ENCODE peak calls at places on chromosome 13, in ten cellular contexts. C, H, U, K, P, J, E, L, A and X are unnamed samples.

GRCh38 chr13:48662226-48662625 is 8.5 kb downstream of the CYSLTR2 start:
- DNase-seq in C (no peak), H (no peak), U (no peak), K (no peak), P (no peak), J (no peak), E (no peak), L (no peak), A (no peak), X (no peak)

GRCh38 chr13:107305178-107305577 is 737.2 kb upstream of the ARGLU1 start:
- DNase-seq in C (no peak), H (no peak), U (no peak), K (no peak), P (no peak), J (no peak), E (no peak), L (no peak), A (no peak), X (no peak)

GRCh38 chr13:83450586-83450985 is 431.7 kb downstream of the SLITRK1 start:
- DNase-seq in C (no peak), H (no peak), U (no peak), K (no peak), P (no peak), J (no peak), E (no peak), L (no peak), A (no peak), X (no peak)

GRCh38 chr13:98489446-98490194 is 87.3 kb downstream of the STK24 start:
- DNase-seq in C (no peak), H (no peak), U (no peak), K (no peak), P (no peak), J (no peak), E (no peak), L (no peak), A (no peak), X (no peak)

GRCh38 chr13:90436697-90437096 is 910.8 kb upstream of the MIR17HG start:
- DNase-seq in C (no peak), H (no peak), U (no peak), K (no peak), P (no peak), J (no peak), E (no peak), L (no peak), A (no peak), X (no peak)

GRCh38 chr13:39531646-39532045 is 71.3 kb downstream of the LHFPL6 start:
- DNase-seq in C (no peak), H (no peak), U (no peak), K (no peak), P (no peak), J (no peak), E (no peak), L (no peak), A (no peak), X (no peak)

GRCh38 chr13:93473441-93474270 is 247.0 kb downstream of the GPC6 start:
- DNase-seq in C (no peak), H (no peak), U (no peak), K (no peak), P (no peak), J (no peak), E (no peak), L (no peak), A (no peak), X (no peak)

GRCh38 chr13:113853518-113854237 is 10.2 kb downstream of the GAS6 start:
- DNase-seq in C (no peak), H (no peak), U (peak; percentile 53), K (no peak), P (peak; percentile 10), J (peak; percentile 23), E (no peak), L (no peak), A (no peak), X (peak; percentile 32)

DNA sequence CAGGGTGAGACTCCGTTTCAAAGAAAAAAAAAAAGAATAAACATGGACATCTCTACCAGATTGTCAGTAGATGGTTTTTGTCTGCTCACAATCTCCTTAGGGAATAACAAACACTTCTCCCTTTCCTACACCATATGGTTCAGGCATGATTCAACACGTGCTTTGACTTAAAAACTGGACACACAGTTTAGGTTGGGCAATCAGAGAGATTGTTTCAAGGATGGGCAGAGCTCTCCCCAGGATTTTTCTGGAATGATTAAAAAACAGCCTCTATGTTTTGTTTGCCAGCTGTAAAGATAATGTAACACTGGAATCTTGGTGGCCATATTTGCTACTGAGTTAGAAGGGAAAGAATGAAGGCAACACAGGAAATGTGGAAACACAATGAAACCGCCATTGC is 150.1 kb upstream of the TSC22D1 start:
- DNase-seq in C (no peak), H (no peak), U (no peak), K (no peak), P (no peak), J (no peak), E (no peak), L (no peak), A (peak; percentile 34), X (no peak)
- H3K4me3 ChIP-seq in C (no peak overlapping the region), H (no peak overlapping the region), U (no peak overlapping the region), K (no peak overlapping the region), P (no peak overlapping the region), J (no peak overlapping the region), E (no peak overlapping the region), L (no peak overlapping the region), A (no peak overlapping the region), X (no peak overlapping the region)

GRCh38 chr13:29507356-29507755 is 88.1 kb downstream of the SLC7A1 start:
- DNase-seq in C (peak; percentile 72), H (peak; percentile 63), U (no peak), K (no peak), P (peak; percentile 30), J (peak; percentile 37), E (no peak), L (no peak), A (no peak), X (no peak)

GRCh38 chr13:29509999-29510586 is 85.4 kb downstream of the SLC7A1 start:
- DNase-seq in C (no peak), H (no peak), U (no peak), K (no peak), P (no peak), J (no peak), E (no peak), L (no peak), A (no peak), X (no peak)

GRCh38 chr13:29505950-29506349 is 89.5 kb downstream of the SLC7A1 start:
- DNase-seq in C (no peak), H (no peak), U (no peak), K (no peak), P (no peak), J (no peak), E (no peak), L (no peak), A (no peak), X (no peak)

GRCh38 chr13:29508874-29509249 is 86.6 kb downstream of the SLC7A1 start:
- DNase-seq in C (no peak), H (no peak), U (no peak), K (no peak), P (no peak), J (no peak), E (no peak), L (no peak), A (no peak), X (no peak)

GRCh38 chr13:29508130-29508873 is 87.2 kb downstream of the SLC7A1 start:
- DNase-seq in C (peak; percentile 86), H (peak; percentile 87), U (peak; percentile 79), K (peak; percentile 80), P (peak; percentile 80), J (peak; percentile 89), E (peak; percentile 91), L (peak; percentile 88), A (peak; percentile 88), X (peak; percentile 91)
- TF ChIP-seq POLR2A in C (no peak), H (no peak), U (no peak), K (no peak), P (no peak), J (no peak), E (no peak), L (no peak), A (no peak), X (no peak)

GRCh38 chr13:80083516-80084085 is 257.3 kb downstream of the SPRY2 start:
- DNase-seq in C (no peak), H (peak; percentile 7), U (no peak), K (no peak), P (no peak), J (no peak), E (no peak), L (no peak), A (no peak), X (no peak)
- H3K4me3 ChIP-seq in C (no peak overlapping the region), H (no peak overlapping the region), U (no peak overlapping the region), K (no peak overlapping the region), P (no peak overlapping the region), J (no peak overlapping the region), E (no peak overlapping the region), L (no peak overlapping the region), A (no peak overlapping the region), X (no peak overlapping the region)

GRCh38 chr13:42046448-42046847 is 2.0 kb upstream of the DGKH start:
- DNase-seq in C (no peak), H (no peak), U (no peak), K (no peak), P (no peak), J (no peak), E (no peak), L (no peak), A (no peak), X (no peak)

GRCh38 chr13:42048323-42048624 is 174 bp upstream of the DGKH start:
- DNase-seq in C (no peak), H (no peak), U (peak; percentile 18), K (no peak), P (no peak), J (no peak), E (no peak), L (no peak), A (no peak), X (no peak)

GRCh38 chr13:42049454-42049780 is 969 bp downstream of the DGKH start:
- DNase-seq in C (no peak), H (no peak), U (no peak), K (no peak), P (no peak), J (no peak), E (no peak), L (no peak), A (peak; percentile 23), X (no peak)

GRCh38 chr13:42047561-42048322 is 706 bp upstream of the DGKH start:
- DNase-seq in C (peak; percentile 50), H (peak; percentile 45), U (peak; percentile 47), K (peak; percentile 22), P (peak; percentile 23), J (peak; percentile 35), E (peak; percentile 36), L (peak; percentile 76), A (peak; percentile 36), X (peak; percentile 54)

DNA sequence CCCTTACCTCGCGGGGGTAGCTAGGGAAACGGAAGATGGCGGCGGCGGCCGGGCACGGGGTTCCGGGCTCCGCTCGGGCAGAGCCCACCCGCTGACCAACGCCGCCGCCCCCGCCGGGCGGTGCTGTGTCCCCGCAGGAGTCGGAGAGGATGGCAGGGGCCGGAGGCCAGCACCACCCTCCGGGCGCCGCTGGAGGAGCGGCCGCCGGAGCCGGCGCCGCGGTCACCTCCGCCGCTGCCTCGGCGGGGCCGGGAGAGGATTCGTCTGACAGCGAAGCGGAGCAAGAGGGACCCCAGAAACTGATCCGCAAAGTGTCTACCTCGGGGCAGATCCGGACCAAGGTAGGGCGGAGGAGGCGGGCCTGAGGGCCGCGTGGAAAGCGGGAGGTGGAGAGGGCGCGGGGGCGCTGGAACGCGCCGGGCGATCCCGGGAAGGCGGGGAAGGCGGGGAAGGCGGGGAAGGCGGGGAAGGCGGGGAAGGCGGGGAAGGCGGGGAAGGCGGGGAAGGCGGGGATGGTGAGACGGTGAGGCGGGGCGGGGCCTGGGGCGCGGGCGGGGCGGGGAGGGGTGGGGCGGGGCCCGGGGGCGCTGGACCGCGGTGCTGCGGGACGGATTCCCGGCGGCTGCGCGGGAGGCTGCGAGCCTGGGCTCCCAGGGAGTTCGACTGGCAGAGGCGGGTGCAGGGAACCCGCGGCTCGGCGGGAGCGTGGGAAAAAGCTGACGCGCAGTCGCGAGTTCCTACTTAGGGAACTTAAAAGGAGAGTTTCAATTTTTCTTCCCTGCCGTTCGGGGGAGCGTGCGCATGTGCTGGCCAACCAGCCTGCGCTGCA is at the start of gene DGKH:
- DNase-seq in C (peak; percentile 78), H (peak; percentile 83), U (peak; percentile 88), K (peak; percentile 47), P (peak; percentile 83), J (peak; percentile 87), E (peak; percentile 81), L (peak; percentile 90), A (peak; percentile 67), X (peak; percentile 85)
- TF ChIP-seq POLR2A in C (no peak), H (no peak), U (peak; percentile 69), K (peak; percentile 22), P (no peak), J (peak; percentile 53), E (no peak), L (peak; percentile 68), A (no peak), X (no peak)